ENCODE peak calls at places on chromosomes 2 and 18, in four cellular contexts. R is NCI-H1105 treated with DMSO at 0.1 percent for 48 hours; A is NCI-H2171 treated with DMSO at 0.1 percent for 48 hours; B is activated T-helper 1 cell treated with anti-CD3 and anti-CD28 coated beads, Interleukin-12 subunit alpha, Interleukin-12 subunit beta, Interleukin-2, Interleukin-4 antibody, amounts not matched to agents 30 ng/mL and 10 ng/mL and 1 ng/mL, durations not matched to agents 14 hours and 24 hours and 36 hours. K is an unnamed sample.

GRCh38 chr18:45930953-45931352 is 36.2 kb downstream of the EPG5 start:
- DNase-seq in A (no peak), B (no peak), R (no peak), K (no peak)

GRCh38 chr18:79413426-79413825 is 17.7 kb downstream of the NFATC1 start:
- DNase-seq in A (no peak), B (no peak), R (no peak), K (no peak)

GRCh38 chr18:7927119-7927518 is 360.0 kb downstream of the PTPRM start:
- DNase-seq in B (no peak), R (no peak), A (no peak), K (no peak)

GRCh38 chr2:42110287-42110973 is 58.7 kb upstream of the EML4 start:
- DNase-seq in B (no peak), R (no peak), A (no peak), K (no peak)

GRCh38 chr18:9196568-9196967 is 60.0 kb downstream of the ANKRD12 start:
- DNase-seq in R (no peak), A (no peak), B (no peak), K (no peak)

GRCh38 chr18:63963610-63964256 is 6.1 kb upstream of the SERPINB8 start:
- DNase-seq in B (peak; percentile 13), R (peak; percentile 54), A (peak; percentile 48), K (peak; percentile 73)

GRCh38 chr18:63207825-63208224 is 111.7 kb downstream of the BCL2 start:
- DNase-seq in R (peak; percentile 86), B (no peak), A (peak; percentile 52), K (peak; percentile 92)

GRCh38 chr2:156593011-156593921 is 157.1 kb downstream of the GPD2 start:
- DNase-seq in A (no peak), B (no peak), R (no peak), K (no peak)

GRCh38 chr2:105375001-105375561 is 23.8 kb downstream of the FHL2 start:
- DNase-seq in A (no peak), R (no peak), B (no peak), K (no peak)

GRCh38 chr2:69779258-69779989 is 37.5 kb downstream of the ANXA4 start:
- DNase-seq in A (peak; percentile 94), B (no peak), R (no peak), K (no peak)

GRCh38 chr2:162416446-162416845 is 72.5 kb downstream of the GCA start:
- DNase-seq in R (no peak), B (no peak), A (no peak), K (no peak)

GRCh38 chr2:172248381-172249173 is 145.9 kb upstream of the DLX2 start:
- DNase-seq in A (no peak), B (no peak), R (no peak), K (no peak)

GRCh38 chr18:13470555-13471494 is 252.3 kb downstream of the LDLRAD4 start:
- DNase-seq in A (no peak), B (no peak), R (no peak), K (no peak)

GRCh38 chr2:158725496-158725895 is 69.6 kb upstream of the DAPL1 start:
- DNase-seq in B (no peak), A (peak; percentile 92), R (peak; percentile 76), K (peak; percentile 72)

GRCh38 chr2:75896779-75897366 is 186.2 kb upstream of the GCFC2 start:
- DNase-seq in B (no peak), R (peak; percentile 52), A (peak; percentile 49), K (peak; percentile 50)

GRCh38 chr18:75797046-75797445 is 369.5 kb upstream of the SMIM21 start:
- DNase-seq in B (no peak), R (no peak), A (no peak), K (no peak)

GRCh38 chr2:189115126-189115525 is 64.4 kb downstream of the COL5A2 start:
- DNase-seq in B (no peak), A (no peak), R (peak; percentile 7), K (no peak)

GRCh38 chr18:48816554-48816953 is 134.2 kb downstream of the SMAD7 start:
- DNase-seq in B (no peak), R (no peak), A (no peak), K (no peak)

GRCh38 chr2:179454443-179455218 is 190.0 kb upstream of the SESTD1 start:
- DNase-seq in A (no peak), R (no peak), B (no peak), K (no peak)

GRCh38 chr18:14943486-14943885 is 195.5 kb downstream of the ANKRD30B start:
- DNase-seq in B (no peak), R (no peak), A (no peak), K (no peak)

GRCh38 chr2:133424876-133425275 is 143.4 kb downstream of the NCKAP5 start:
- DNase-seq in A (no peak), B (no peak), R (no peak), K (no peak)

GRCh38 chr18:35042389-35043066 is 1.3 kb downstream of the MAPRE2 start:
- DNase-seq in A (no peak), B (no peak), R (no peak), K (no peak)

GRCh38 chr2:239927424-239927981 is 97.6 kb downstream of the NDUFA10 start:
- DNase-seq in A (no peak), R (no peak), B (peak; percentile 48), K (no peak)

GRCh38 chr2:44495544-44495943 is 133.8 kb downstream of the CAMKMT start:
- DNase-seq in R (no peak), A (no peak), B (no peak), K (no peak)

GRCh38 chr2:139529045-139529444 is 748.9 kb upstream of the NXPH2 start:
- DNase-seq in A (peak; percentile 64), B (no peak), R (peak; percentile 13), K (no peak)

GRCh38 chr2:232113821-232114220 is 152.3 kb downstream of the DIS3L2 start:
- DNase-seq in A (no peak), B (no peak), R (no peak), K (no peak)

GRCh38 chr2:27856386-27856785 is 33.8 kb downstream of the RBKS start:
- DNase-seq in R (no peak), B (no peak), A (no peak), K (no peak)

GRCh38 chr2:127355407-127356008 is 32.3 kb downstream of the MAP3K2 start:
- DNase-seq in A (no peak), B (peak; percentile 22), R (peak; percentile 2), K (no peak)

GRCh38 chr2:37671013-37671815 is at the start of gene CDC42EP3:
- DNase-seq in B (peak; percentile 59), R (peak; percentile 51), A (peak; percentile 60), K (peak; percentile 40)

GRCh38 chr2:96507957-96508520 is 2.9 kb upstream of the NEURL3 start:
- DNase-seq in B (peak; percentile 82), R (peak; percentile 50), A (peak; percentile 35), K (no peak)

GRCh38 chr2:161067846-161068245 is 92.4 kb upstream of the TANK start:
- DNase-seq in R (no peak), A (peak; percentile 65), B (no peak), K (no peak)

GRCh38 chr2:40367652-40368051 is 84.2 kb downstream of the SLC8A1 start:
- DNase-seq in B (no peak), A (peak; percentile 2), R (no peak), K (no peak)

GRCh38 chr2:200127852-200128251 is 172.5 kb downstream of the MAIP1 start:
- DNase-seq in B (no peak), A (no peak), R (no peak), K (no peak)

GRCh38 chr18:79275992-79276391 is 119.7 kb upstream of the NFATC1 start:
- DNase-seq in B (no peak), A (no peak), R (no peak), K (no peak)

GRCh38 chr2:196336715-196337617 is 165.6 kb upstream of the STK17B start:
- DNase-seq in B (no peak), R (peak; percentile 11), A (no peak), K (peak; percentile 46)

GRCh38 chr2:241189093-241189855 is 797 bp downstream of the ANO7 start:
- DNase-seq in A (no peak), B (no peak), R (no peak), K (no peak)

GRCh38 chr2:18834341-18834740 is 245.0 kb upstream of the NT5C1B start:
- DNase-seq in R (no peak), B (no peak), A (no peak), K (no peak)

GRCh38 chr2:233839447-233839820 is 14.9 kb downstream of the HJURP start:
- DNase-seq in B (no peak), A (no peak), R (no peak), K (no peak)

GRCh38 chr2:27735263-27735904 is 36.1 kb upstream of the MRPL33 start:
- DNase-seq in B (peak; percentile 33), A (no peak), R (no peak), K (no peak)

K was measured in NCI-H748 treated with DMSO at 0.1 percent for 48 hours.